ENCODE peak calls at places on chromosomes 5 and 9, in eight cellular contexts. One of them, this sample, is unnamed.

GRCh38 chr9:95874303-95874988 is 1.0 kb upstream of the ERCC6L2 start:
- DNase-seq in GM23338: peak; percentile 35
- DNase-seq in CD4-positive, alpha-beta memory T cell: no peak
- DNase-seq in body of pancreas: no peak
- DNase-seq in heart left ventricle: no peak
- DNase-seq in A673: peak; percentile 26
- DNase-seq in suprapubic skin: no peak
- DNase-seq in esophagus squamous epithelium: no peak
- DNase-seq in this sample: no peak

GRCh38 chr9:101711330-101711941 is 27.0 kb downstream of the GRIN3A start:
- DNase-seq in GM23338: peak; percentile 82
- DNase-seq in esophagus squamous epithelium: no peak
- DNase-seq in CD4-positive, alpha-beta memory T cell: no peak
- DNase-seq in heart left ventricle: no peak
- DNase-seq in body of pancreas: no peak
- DNase-seq in suprapubic skin: no peak
- DNase-seq in A673: peak; percentile 61
- DNase-seq in this sample: no peak

GRCh38 chr5:144429405-144429804 is 258.7 kb downstream of the KCTD16 start:
- DNase-seq in heart left ventricle: no peak
- DNase-seq in suprapubic skin: no peak
- DNase-seq in esophagus squamous epithelium: no peak
- DNase-seq in A673: no peak
- DNase-seq in CD4-positive, alpha-beta memory T cell: no peak
- DNase-seq in GM23338: no peak
- DNase-seq in body of pancreas: no peak
- DNase-seq in this sample: no peak

GRCh38 chr5:180618830-180619562 is 27.7 kb upstream of the SCGB3A1 start:
- DNase-seq in heart left ventricle: no peak
- DNase-seq in A673: peak; percentile 71
- DNase-seq in CD4-positive, alpha-beta memory T cell: peak; percentile 8
- DNase-seq in GM23338: peak; percentile 83
- DNase-seq in suprapubic skin: no peak
- DNase-seq in body of pancreas: no peak
- DNase-seq in esophagus squamous epithelium: no peak
- DNase-seq in this sample: peak; percentile 6

GRCh38 chr9:127626752-127627493 is 14.8 kb downstream of the STXBP1 start:
- DNase-seq in heart left ventricle: no peak
- DNase-seq in GM23338: no peak
- DNase-seq in CD4-positive, alpha-beta memory T cell: no peak
- DNase-seq in suprapubic skin: no peak
- DNase-seq in esophagus squamous epithelium: no peak
- DNase-seq in body of pancreas: no peak
- DNase-seq in A673: peak; percentile 48
- DNase-seq in this sample: no peak

GRCh38 chr5:173972844-173973613 is 15.9 kb upstream of the C5orf47 start:
- DNase-seq in A673: peak; percentile 72
- DNase-seq in body of pancreas: peak; percentile 90
- DNase-seq in esophagus squamous epithelium: peak; percentile 18
- DNase-seq in heart left ventricle: peak; percentile 80
- DNase-seq in CD4-positive, alpha-beta memory T cell: peak; percentile 70
- DNase-seq in suprapubic skin: peak; percentile 89
- DNase-seq in GM23338: peak; percentile 96
- DNase-seq in this sample: peak; percentile 80

GRCh38 chr5:157484768-157485167 is 24.8 kb downstream of the NIPAL4 start:
- DNase-seq in body of pancreas: no peak
- DNase-seq in A673: no peak
- DNase-seq in esophagus squamous epithelium: no peak
- DNase-seq in CD4-positive, alpha-beta memory T cell: no peak
- DNase-seq in suprapubic skin: peak; percentile 87
- DNase-seq in GM23338: no peak
- DNase-seq in heart left ventricle: no peak
- DNase-seq in this sample: no peak

GRCh38 chr5:68884893-68885292 is 208.9 kb upstream of the SLC30A5 start:
- DNase-seq in A673: peak; percentile 49
- DNase-seq in body of pancreas: no peak
- DNase-seq in GM23338: peak; percentile 54
- DNase-seq in heart left ventricle: no peak
- DNase-seq in suprapubic skin: no peak
- DNase-seq in esophagus squamous epithelium: no peak
- DNase-seq in CD4-positive, alpha-beta memory T cell: no peak
- DNase-seq in this sample: peak; percentile 2

GRCh38 chr5:132298305-132298704 is 4.1 kb downstream of the SLC22A4 start:
- DNase-seq in A673: no peak
- DNase-seq in CD4-positive, alpha-beta memory T cell: no peak
- DNase-seq in body of pancreas: no peak
- DNase-seq in suprapubic skin: no peak
- DNase-seq in esophagus squamous epithelium: no peak
- DNase-seq in heart left ventricle: no peak
- DNase-seq in GM23338: no peak
- DNase-seq in this sample: no peak
- H3K27ac ChIP-seq in A673: no peak overlapping the region
- H3K27ac ChIP-seq in CD4-positive, alpha-beta memory T cell: no peak overlapping the region
- H3K27ac ChIP-seq in body of pancreas: no peak overlapping the region
- H3K27ac ChIP-seq in suprapubic skin: no peak overlapping the region
- H3K27ac ChIP-seq in esophagus squamous epithelium: no peak overlapping the region
- H3K27ac ChIP-seq in heart left ventricle: peak overlapping the region; percentile 77
- H3K27ac ChIP-seq in GM23338: no peak overlapping the region
- H3K27ac ChIP-seq in this sample: no peak overlapping the region

DNA sequence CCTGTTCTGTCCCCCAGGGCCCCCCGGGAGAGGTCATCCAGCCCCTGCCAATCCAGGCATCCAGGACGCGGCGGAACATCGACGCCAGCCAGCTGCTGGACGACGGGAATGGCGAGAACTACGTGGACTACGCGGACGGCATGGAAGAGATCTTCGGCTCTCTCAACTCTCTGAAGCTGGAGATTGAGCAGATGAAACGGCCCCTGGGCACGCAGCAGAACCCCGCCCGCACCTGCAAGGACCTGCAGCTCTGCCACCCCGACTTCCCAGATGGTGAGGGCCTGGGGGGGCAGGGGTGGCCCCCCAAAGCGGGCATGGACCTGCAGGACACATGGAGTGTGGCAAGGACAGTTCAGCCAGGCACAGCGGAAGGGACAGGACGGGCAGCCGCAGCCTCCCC is 56.0 kb upstream of the FCN2 start:
- DNase-seq in GM23338: no peak
- DNase-seq in esophagus squamous epithelium: no peak
- DNase-seq in A673: no peak
- DNase-seq in heart left ventricle: no peak
- DNase-seq in suprapubic skin: no peak
- DNase-seq in CD4-positive, alpha-beta memory T cell: no peak
- DNase-seq in body of pancreas: no peak
- DNase-seq in this sample: no peak
- H3K36me3 ChIP-seq in GM23338: no peaks in the 10 kb centered on the region
- H3K36me3 ChIP-seq in esophagus squamous epithelium: no peaks in the 10 kb centered on the region
- H3K36me3 ChIP-seq in A673: no peaks in the 10 kb centered on the region
- H3K36me3 ChIP-seq in heart left ventricle: peaks cover 14% of the 10 kb centered on the region
- H3K36me3 ChIP-seq in suprapubic skin: peaks cover 60% of the 10 kb centered on the region
- H3K36me3 ChIP-seq in CD4-positive, alpha-beta memory T cell: no peaks in the 10 kb centered on the region
- H3K36me3 ChIP-seq in body of pancreas: no peaks in the 10 kb centered on the region
- H3K36me3 ChIP-seq in this sample: no peaks in the 10 kb centered on the region

DNA sequence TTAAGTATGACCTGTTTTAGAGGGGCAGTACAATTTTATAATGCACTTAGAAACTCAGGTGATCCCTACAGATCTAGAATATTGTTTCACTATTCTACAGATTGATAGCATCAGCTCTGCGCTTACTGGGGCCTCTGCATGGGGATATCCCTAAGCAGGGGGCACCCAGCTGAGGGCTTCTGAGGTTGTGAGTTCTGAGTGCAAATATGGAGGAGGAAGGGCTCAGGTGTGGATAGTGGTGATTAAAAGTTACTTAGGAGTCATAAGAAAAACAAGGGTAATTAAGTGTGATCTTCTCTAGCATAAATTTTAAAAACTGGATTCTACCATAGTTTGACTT is 274.4 kb downstream of the EFNA5 start:
- DNase-seq in suprapubic skin: no peak
- DNase-seq in A673: no peak
- DNase-seq in CD4-positive, alpha-beta memory T cell: no peak
- DNase-seq in GM23338: no peak
- DNase-seq in body of pancreas: no peak
- DNase-seq in heart left ventricle: no peak
- DNase-seq in esophagus squamous epithelium: no peak
- DNase-seq in this sample: no peak
- H3K27ac ChIP-seq in suprapubic skin: no peak overlapping the region
- H3K27ac ChIP-seq in A673: no peak overlapping the region
- H3K27ac ChIP-seq in CD4-positive, alpha-beta memory T cell: no peak overlapping the region
- H3K27ac ChIP-seq in GM23338: no peak overlapping the region
- H3K27ac ChIP-seq in body of pancreas: no peak overlapping the region
- H3K27ac ChIP-seq in heart left ventricle: no peak overlapping the region
- H3K27ac ChIP-seq in esophagus squamous epithelium: no peak overlapping the region
- H3K27ac ChIP-seq in this sample: no peak overlapping the region

GRCh38 chr9:36882117-36882465 is 152.0 kb downstream of the PAX5 start:
- DNase-seq in GM23338: no peak
- DNase-seq in suprapubic skin: no peak
- DNase-seq in A673: no peak
- DNase-seq in CD4-positive, alpha-beta memory T cell: no peak
- DNase-seq in body of pancreas: no peak
- DNase-seq in heart left ventricle: no peak
- DNase-seq in esophagus squamous epithelium: no peak
- DNase-seq in this sample: no peak

GRCh38 chr9:36888551-36888950 is 145.5 kb downstream of the PAX5 start:
- DNase-seq in heart left ventricle: no peak
- DNase-seq in body of pancreas: no peak
- DNase-seq in esophagus squamous epithelium: no peak
- DNase-seq in CD4-positive, alpha-beta memory T cell: no peak
- DNase-seq in suprapubic skin: no peak
- DNase-seq in GM23338: no peak
- DNase-seq in A673: no peak
- DNase-seq in this sample: no peak

GRCh38 chr9:36881316-36882116 is 152.6 kb downstream of the PAX5 start:
- DNase-seq in CD4-positive, alpha-beta memory T cell: no peak
- DNase-seq in esophagus squamous epithelium: no peak
- DNase-seq in GM23338: no peak
- DNase-seq in body of pancreas: no peak
- DNase-seq in heart left ventricle: no peak
- DNase-seq in suprapubic skin: no peak
- DNase-seq in A673: no peak
- DNase-seq in this sample: no peak

GRCh38 chr9:36880075-36880474 is 154.0 kb downstream of the PAX5 start:
- DNase-seq in esophagus squamous epithelium: no peak
- DNase-seq in suprapubic skin: no peak
- DNase-seq in CD4-positive, alpha-beta memory T cell: no peak
- DNase-seq in GM23338: no peak
- DNase-seq in body of pancreas: no peak
- DNase-seq in A673: no peak
- DNase-seq in heart left ventricle: no peak
- DNase-seq in this sample: no peak

DNA sequence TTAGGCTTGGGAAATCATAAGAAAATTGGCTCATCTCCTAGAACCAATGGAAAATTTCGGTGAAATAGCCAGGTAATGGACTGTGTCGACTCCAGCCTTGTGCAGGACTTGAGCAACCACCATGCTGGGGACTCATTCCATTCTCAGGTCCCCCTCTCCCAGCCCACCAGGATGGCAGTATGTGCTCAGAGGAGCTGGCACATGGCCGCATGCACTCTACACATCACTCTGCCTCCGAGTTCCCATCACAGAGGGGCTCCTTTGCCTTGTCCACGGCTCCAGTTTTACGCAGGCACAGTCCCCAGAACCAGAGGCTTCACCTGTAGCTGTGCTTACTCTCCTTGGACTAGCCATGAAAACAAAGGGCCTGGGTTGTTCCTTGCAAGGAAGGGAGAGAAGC is 149.3 kb downstream of the PAX5 start:
- DNase-seq in A673: no peak
- DNase-seq in esophagus squamous epithelium: no peak
- DNase-seq in body of pancreas: no peak
- DNase-seq in CD4-positive, alpha-beta memory T cell: no peak
- DNase-seq in GM23338: no peak
- DNase-seq in suprapubic skin: no peak
- DNase-seq in heart left ventricle: no peak
- DNase-seq in this sample: no peak
- H3K36me3 ChIP-seq in A673: no peaks in the 10 kb centered on the region
- H3K36me3 ChIP-seq in esophagus squamous epithelium: no peaks in the 10 kb centered on the region
- H3K36me3 ChIP-seq in body of pancreas: no peaks in the 10 kb centered on the region
- H3K36me3 ChIP-seq in CD4-positive, alpha-beta memory T cell: no peaks in the 10 kb centered on the region
- H3K36me3 ChIP-seq in GM23338: no peaks in the 10 kb centered on the region
- H3K36me3 ChIP-seq in suprapubic skin: no peaks in the 10 kb centered on the region
- H3K36me3 ChIP-seq in heart left ventricle: no peaks in the 10 kb centered on the region
- H3K36me3 ChIP-seq in this sample: no peaks in the 10 kb centered on the region

DNA sequence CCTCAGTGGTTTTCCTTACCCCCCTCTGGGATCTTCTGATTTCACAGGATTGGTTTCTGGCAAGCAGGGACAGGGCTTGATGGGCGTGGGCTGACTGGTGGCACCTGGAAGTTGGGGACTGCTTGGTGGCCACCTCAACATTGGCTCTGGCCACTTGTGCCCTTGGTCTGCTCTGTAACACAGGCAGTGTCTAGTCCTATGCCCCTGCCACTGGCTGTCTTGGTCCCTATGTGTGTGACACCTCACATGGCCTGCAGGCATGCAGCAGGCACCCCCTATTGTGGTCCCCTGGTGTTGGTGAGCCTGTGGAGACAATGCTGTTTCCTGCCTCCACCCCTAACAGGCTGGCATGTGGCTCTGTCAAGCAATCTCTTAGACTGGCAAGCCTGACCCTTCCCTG is 71.3 kb downstream of the GDA start:
- DNase-seq in A673: no peak
- DNase-seq in CD4-positive, alpha-beta memory T cell: no peak
- DNase-seq in esophagus squamous epithelium: no peak
- DNase-seq in GM23338: no peak
- DNase-seq in heart left ventricle: no peak
- DNase-seq in suprapubic skin: no peak
- DNase-seq in body of pancreas: no peak
- DNase-seq in this sample: no peak
- H3K27ac ChIP-seq in A673: no peak overlapping the region
- H3K27ac ChIP-seq in CD4-positive, alpha-beta memory T cell: no peak overlapping the region
- H3K27ac ChIP-seq in esophagus squamous epithelium: no peak overlapping the region
- H3K27ac ChIP-seq in GM23338: no peak overlapping the region
- H3K27ac ChIP-seq in heart left ventricle: no peak overlapping the region
- H3K27ac ChIP-seq in suprapubic skin: no peak overlapping the region
- H3K27ac ChIP-seq in body of pancreas: no peak overlapping the region
- H3K27ac ChIP-seq in this sample: no peak overlapping the region

DNA sequence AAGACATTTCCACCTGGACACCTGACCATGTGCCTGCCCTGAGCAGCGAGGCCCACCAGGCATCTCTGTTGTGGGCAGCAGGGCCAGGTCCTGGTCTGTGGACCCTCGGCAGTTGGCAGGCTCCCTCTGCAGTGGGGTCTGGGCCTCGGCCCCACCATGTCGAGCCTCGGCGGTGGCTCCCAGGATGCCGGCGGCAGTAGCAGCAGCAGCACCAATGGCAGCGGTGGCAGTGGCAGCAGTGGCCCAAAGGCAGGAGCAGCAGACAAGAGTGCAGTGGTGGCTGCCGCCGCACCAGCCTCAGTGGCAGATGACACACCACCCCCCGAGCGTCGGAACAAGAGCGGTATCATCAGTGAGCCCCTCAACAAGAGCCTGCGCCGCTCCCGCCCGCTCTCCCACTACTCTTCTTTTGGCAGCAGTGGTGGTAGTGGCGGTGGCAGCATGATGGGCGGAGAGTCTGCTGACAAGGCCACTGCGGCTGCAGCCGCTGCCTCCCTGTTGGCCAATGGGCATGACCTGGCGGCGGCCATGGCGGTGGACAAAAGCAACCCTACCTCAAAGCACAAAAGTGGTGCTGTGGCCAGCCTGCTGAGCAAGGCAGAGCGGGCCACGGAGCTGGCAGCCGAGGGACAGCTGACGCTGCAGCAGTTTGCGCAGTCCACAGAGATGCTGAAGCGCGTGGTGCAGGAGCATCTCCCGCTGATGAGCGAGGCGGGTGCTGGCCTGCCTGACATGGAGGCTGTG is 32.4 kb downstream of the CXXC5 start:
- DNase-seq in suprapubic skin: no peak
- DNase-seq in GM23338: no peak
- DNase-seq in A673: no peak
- DNase-seq in heart left ventricle: peak; percentile 20
- DNase-seq in esophagus squamous epithelium: no peak
- DNase-seq in body of pancreas: no peak
- DNase-seq in CD4-positive, alpha-beta memory T cell: no peak
- DNase-seq in this sample: no peak
- H3K36me3 ChIP-seq in suprapubic skin: peaks cover 24% of the 10 kb centered on the region
- H3K36me3 ChIP-seq in GM23338: no peaks in the 10 kb centered on the region
- H3K36me3 ChIP-seq in A673: peaks cover 16% of the 10 kb centered on the region
- H3K36me3 ChIP-seq in heart left ventricle: peaks cover 42% of the 10 kb centered on the region
- H3K36me3 ChIP-seq in esophagus squamous epithelium: peaks cover 8% of the 10 kb centered on the region
- H3K36me3 ChIP-seq in body of pancreas: peaks cover 8% of the 10 kb centered on the region
- H3K36me3 ChIP-seq in CD4-positive, alpha-beta memory T cell: no peaks in the 10 kb centered on the region
- H3K36me3 ChIP-seq in this sample: no peaks in the 10 kb centered on the region

This sample was measured in small intestine.